ENCODE peak calls at places on chromosome 5, in nine cellular contexts. L is gastrocnemius medialis, B is AG04450, K is endodermal cell, I is mammary epithelial cell, T is foreskin fibroblast, Q is IMR-90, Z is endothelial cell of umbilical vein, J is astrocyte. N is an unnamed sample.

GRCh38 chr5:179319741-179320281 is 25.4 kb downstream of the ADAMTS2 start:
- DNase-seq in L (peak; percentile 20), B (no peak), K (no peak), I (no peak), T (peak; percentile 49), Q (peak; percentile 62), Z (no peak), J (peak; percentile 74), N (peak; percentile 72)

GRCh38 chr5:112329429-112330090 is 89.5 kb downstream of the EPB41L4A start:
- DNase-seq in L (no peak), B (no peak), K (peak; percentile 80), I (no peak), T (no peak), Q (no peak), Z (peak; percentile 53), J (no peak), N (no peak)

GRCh38 chr5:51194626-51195025 is 188.6 kb upstream of the ISL1 start:
- DNase-seq in L (no peak), B (no peak), K (no peak), I (no peak), T (no peak), Q (no peak), Z (no peak), J (no peak), N (no peak)

GRCh38 chr5:74938250-74938649 is 72.1 kb upstream of the FAM169A start:
- DNase-seq in L (no peak), B (no peak), K (no peak), I (peak; percentile 49), T (no peak), Q (peak; percentile 40), Z (no peak), J (no peak), N (peak; percentile 46)

GRCh38 chr5:56625577-56625976 is 189.8 kb upstream of the MAP3K1 start:
- DNase-seq in L (no peak), B (peak; percentile 78), K (no peak), I (peak; percentile 33), T (peak; percentile 68), Q (peak; percentile 96), Z (peak; percentile 81), J (peak; percentile 94), N (peak; percentile 97)

GRCh38 chr5:68333649-68334549 is 118.3 kb downstream of the PIK3R1 start:
- DNase-seq in L (no peak), B (peak; percentile 36), K (no peak), I (peak; percentile 94), T (peak; percentile 92), Q (peak; percentile 82), Z (peak; percentile 60), J (peak; percentile 94), N (peak; percentile 78)

GRCh38 chr5:111676496-111676895 is 80.5 kb downstream of the NREP start:
- DNase-seq in L (no peak), B (no peak), K (no peak), I (no peak), T (peak; percentile 58), Q (peak; percentile 44), Z (no peak), J (peak; percentile 57), N (no peak)

GRCh38 chr5:149002053-149002452 is 60.8 kb downstream of the SH3TC2 start:
- DNase-seq in L (peak; percentile 55), B (peak; percentile 98), K (peak; percentile 84), I (peak; percentile 97), T (peak; percentile 97), Q (peak; percentile 100), Z (peak; percentile 64), J (peak; percentile 100), N (peak; percentile 99)

GRCh38 chr5:171766875-171767274 is 18.7 kb upstream of the SMIM23 start:
- DNase-seq in L (no peak), B (no peak), K (no peak), I (no peak), T (no peak), Q (no peak), Z (no peak), J (no peak), N (no peak)

GRCh38 chr5:171764265-171764664 is 21.4 kb upstream of the SMIM23 start:
- DNase-seq in L (no peak), B (no peak), K (peak; percentile 17), I (no peak), T (no peak), Q (no peak), Z (no peak), J (no peak), N (no peak)

GRCh38 chr5:171773106-171773505 is 12.5 kb upstream of the SMIM23 start:
- DNase-seq in L (no peak), B (no peak), K (no peak), I (no peak), T (no peak), Q (no peak), Z (no peak), J (no peak), N (no peak)

GRCh38 chr5:171774418-171774817 is 11.2 kb upstream of the SMIM23 start:
- DNase-seq in L (no peak), B (no peak), K (no peak), I (no peak), T (no peak), Q (no peak), Z (no peak), J (no peak), N (no peak)

GRCh38 chr5:171770153-171770552 is 15.5 kb upstream of the SMIM23 start:
- DNase-seq in L (no peak), B (no peak), K (peak; percentile 65), I (no peak), T (no peak), Q (no peak), Z (no peak), J (no peak), N (no peak)
- TF ChIP-seq CTCF in L (no peak), B (no peak), K (peak; percentile 53), I (no peak), T (no peak), Q (no peak), Z (no peak), J (no peak), N (no peak)

GRCh38 chr5:172556971-172557461 is 84.0 kb upstream of the NEURL1B start:
- DNase-seq in L (no peak), B (no peak), K (no peak), I (no peak), T (no peak), Q (no peak), Z (no peak), J (peak; percentile 16), N (peak; percentile 19)

GRCh38 chr5:172559004-172559932 is 81.8 kb upstream of the NEURL1B start:
- DNase-seq in L (peak; percentile 58), B (peak; percentile 49), K (no peak), I (peak; percentile 98), T (peak; percentile 87), Q (peak; percentile 89), Z (no peak), J (peak; percentile 92), N (peak; percentile 97)

GRCh38 chr5:172561151-172561550 is 79.9 kb upstream of the NEURL1B start:
- DNase-seq in L (no peak), B (no peak), K (no peak), I (peak; percentile 93), T (peak; percentile 23), Q (peak; percentile 8), Z (no peak), J (peak; percentile 5), N (peak; percentile 62)

GRCh38 chr5:172556262-172556661 is 84.8 kb upstream of the NEURL1B start:
- DNase-seq in L (no peak), B (no peak), K (no peak), I (no peak), T (no peak), Q (peak; percentile 8), Z (no peak), J (peak; percentile 45), N (no peak)

DNA sequence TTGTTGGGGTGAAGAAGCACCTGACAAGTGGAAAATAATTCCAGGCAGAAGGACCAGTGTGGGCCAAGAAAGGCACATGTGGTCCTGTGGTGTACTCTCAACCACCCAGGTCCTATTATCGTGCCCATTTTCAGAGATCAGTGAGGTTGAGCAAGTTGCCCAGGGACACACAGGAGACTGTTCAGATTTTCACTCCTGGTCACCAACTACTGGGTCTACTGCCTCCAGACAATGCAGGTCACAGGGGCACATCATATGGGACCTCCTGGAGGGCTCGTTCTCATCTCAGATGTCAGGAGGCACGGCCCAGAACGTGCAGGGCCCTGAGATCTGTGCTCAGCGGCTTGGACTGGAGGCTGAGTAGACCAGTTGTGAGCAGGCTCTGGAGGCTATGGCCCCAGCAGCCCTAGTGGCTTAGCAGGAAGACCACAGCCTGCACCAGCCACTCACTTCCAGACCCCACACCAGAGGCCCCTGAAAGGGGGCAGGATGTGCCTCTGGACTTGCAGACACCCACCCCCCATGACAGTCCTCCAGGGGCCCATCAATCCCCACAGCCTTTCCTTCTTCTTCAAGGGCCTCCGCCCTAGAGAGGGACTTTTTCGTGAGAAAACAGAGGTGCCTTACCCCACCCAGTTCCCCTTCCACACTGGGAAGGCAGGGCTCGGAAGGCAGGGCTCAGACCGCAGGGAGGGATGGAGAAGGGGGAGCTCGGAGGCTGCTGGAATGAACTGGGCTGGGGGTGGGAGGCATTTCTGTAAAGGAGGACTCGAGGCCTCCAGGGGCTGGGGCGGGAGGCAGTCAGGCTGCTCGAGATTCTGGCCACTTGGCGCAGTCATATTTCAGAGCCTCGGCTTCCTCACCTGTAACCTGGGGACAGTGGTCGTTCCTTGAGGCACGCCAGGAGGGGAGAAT is 82.7 kb upstream of the NEURL1B start:
- DNase-seq in L (no peak), B (no peak), K (no peak), I (no peak), T (no peak), Q (no peak), Z (no peak), J (no peak), N (no peak)
- H3K4me3 ChIP-seq in L (peak overlapping the region; percentile 37), B (peak overlapping the region; percentile 50), K (no peak overlapping the region), I (no peak overlapping the region), T (peak overlapping the region; percentile 45), Q (peak overlapping the region; percentile 3), Z (no peak overlapping the region), J (peak overlapping the region; percentile 25), N (peak overlapping the region; percentile 41)

DNA sequence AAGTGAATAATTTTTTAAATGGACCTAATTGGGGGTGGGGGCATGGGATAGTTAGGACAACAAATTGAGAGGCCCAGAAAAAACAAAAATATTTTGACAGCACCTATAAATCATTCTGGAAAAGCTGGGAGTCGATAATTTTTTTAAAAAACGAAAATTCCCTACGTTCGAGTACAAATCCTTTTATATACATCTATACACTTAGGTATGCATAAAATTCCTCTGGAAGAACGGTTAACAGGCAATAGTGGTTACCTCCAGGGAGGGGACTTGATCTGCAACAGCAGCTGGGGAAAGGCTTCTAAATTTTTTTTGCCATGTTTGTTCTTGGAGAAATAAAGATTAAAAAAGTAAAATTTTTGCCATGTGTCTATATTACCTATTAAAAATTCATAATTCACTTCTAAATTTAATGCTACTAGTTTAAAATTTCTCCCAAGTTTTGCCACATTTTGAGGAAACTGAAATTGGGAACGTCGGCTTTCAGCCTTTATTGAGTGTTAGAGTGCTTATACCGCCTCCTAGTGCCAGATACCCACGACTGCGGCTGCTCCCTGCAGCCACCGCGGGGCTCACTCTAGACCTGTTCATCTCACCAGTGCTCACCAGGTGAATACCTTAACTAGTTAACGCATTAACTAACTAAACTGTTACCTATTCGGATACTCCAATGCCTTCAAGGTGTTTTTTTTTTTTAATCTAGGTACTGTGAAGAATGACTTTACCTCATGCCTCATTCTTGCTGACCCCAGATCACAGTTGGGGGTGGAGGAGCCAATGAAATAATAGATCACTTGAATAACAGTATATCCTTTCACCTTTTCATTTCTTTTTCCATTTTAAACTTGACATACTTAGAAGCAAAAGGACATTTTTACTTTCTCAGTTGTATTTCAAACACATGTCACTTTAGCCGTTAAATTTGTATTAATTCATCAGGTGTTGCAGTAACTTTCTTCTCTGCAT is 1.8 kb upstream of the BHMT start:
- DNase-seq in L (no peak), B (no peak), K (peak; percentile 83), I (no peak), T (no peak), Q (no peak), Z (no peak), J (no peak), N (peak; percentile 24)
- TF ChIP-seq CTCF in L (no peak), B (peak; percentile 31), K (peak; percentile 95), I (peak; percentile 37), T (peak; percentile 6), Q (peak; percentile 19), Z (peak; percentile 22), J (peak; percentile 21), N (peak; percentile 72)

GRCh38 chr5:150780180-150780692 is 1.7 kb downstream of the SMIM3 start:
- DNase-seq in L (peak; percentile 68), B (no peak), K (no peak), I (peak; percentile 56), T (peak; percentile 89), Q (peak; percentile 79), Z (no peak), J (peak; percentile 61), N (peak; percentile 62)
- H3K4me3 ChIP-seq in L (peak overlapping the region; percentile 80), B (peak overlapping the region; percentile 92), K (no peak overlapping the region), I (peak overlapping the region; percentile 6), T (peak overlapping the region; percentile 80), Q (peak overlapping the region; percentile 79), Z (no peak overlapping the region), J (peak overlapping the region; percentile 35), N (peak overlapping the region; percentile 89)

N was measured in choroid plexus epithelial cell.